ENCODE peak calls at places on chromosomes 16 and 17, in eight cellular contexts. X is K562, N is GM12878, D is HCT116, H is endothelial cell of umbilical vein, F is HepG2, A is SK-N-SH, C is H1. Q is an unnamed sample.

GRCh38 chr17:73091770-73092517 is 544 bp downstream of the SLC39A11 start:
- DNase-seq in X (peak; percentile 23), N (no peak), D (no peak), H (peak; percentile 28), F (peak; percentile 67), A (no peak), C (no peak), Q (peak; percentile 72)

GRCh38 chr17:40903129-40903847 is 18.2 kb upstream of the KRT20 start:
- DNase-seq in X (peak; percentile 32), N (no peak), D (peak; percentile 90), H (no peak), F (peak; percentile 82), A (no peak), C (no peak), Q (no peak)

GRCh38 chr16:65083181-65083845 is 38.5 kb downstream of the CDH11 start:
- DNase-seq in X (no peak), N (no peak), D (no peak), H (no peak), F (no peak), A (no peak), C (no peak), Q (no peak)

GRCh38 chr17:77470800-77471733 is 330.3 kb downstream of the SEC14L1 start:
- DNase-seq in X (peak; percentile 83), N (no peak), D (peak; percentile 28), H (no peak), F (peak; percentile 44), A (peak; percentile 89), C (no peak), Q (peak; percentile 75)

GRCh38 chr17:36602924-36603384 is 1.6 kb downstream of the MRM1 start:
- DNase-seq in X (peak; percentile 89), N (peak; percentile 54), D (peak; percentile 58), H (peak; percentile 69), F (peak; percentile 67), A (peak; percentile 88), C (peak; percentile 79), Q (peak; percentile 84)

GRCh38 chr16:59701987-59702386 is 967.9 kb upstream of the GOT2 start:
- DNase-seq in X (no peak), N (no peak), D (no peak), H (no peak), F (no peak), A (no peak), C (no peak), Q (no peak)

GRCh38 chr16:89860747-89861304 is 12.6 kb upstream of the TCF25 start:
- DNase-seq in X (peak; percentile 82), N (no peak), D (peak; percentile 51), H (peak; percentile 57), F (peak; percentile 52), A (peak; percentile 95), C (peak; percentile 97), Q (peak; percentile 88)

GRCh38 chr17:67004191-67004590 is 39.7 kb downstream of the CACNG4 start:
- DNase-seq in X (no peak), N (no peak), D (no peak), H (no peak), F (no peak), A (no peak), C (no peak), Q (no peak)

GRCh38 chr17:59330314-59330942 is 1.0 kb upstream of the YPEL2 start:
- DNase-seq in X (peak; percentile 16), N (no peak), D (no peak), H (peak; percentile 92), F (peak; percentile 88), A (no peak), C (no peak), Q (peak; percentile 40)

GRCh38 chr17:59327891-59328290 is 3.6 kb upstream of the YPEL2 start:
- DNase-seq in X (no peak), N (no peak), D (no peak), H (no peak), F (no peak), A (peak; percentile 4), C (no peak), Q (no peak)

GRCh38 chr17:59331129-59331928 is at the start of gene YPEL2:
- DNase-seq in X (peak; percentile 91), N (peak; percentile 41), D (peak; percentile 82), H (peak; percentile 96), F (peak; percentile 92), A (peak; percentile 100), C (peak; percentile 97), Q (peak; percentile 98)

GRCh38 chr17:59328534-59329095 is 2.8 kb upstream of the YPEL2 start:
- DNase-seq in X (no peak), N (no peak), D (no peak), H (no peak), F (no peak), A (no peak), C (no peak), Q (no peak)

DNA sequence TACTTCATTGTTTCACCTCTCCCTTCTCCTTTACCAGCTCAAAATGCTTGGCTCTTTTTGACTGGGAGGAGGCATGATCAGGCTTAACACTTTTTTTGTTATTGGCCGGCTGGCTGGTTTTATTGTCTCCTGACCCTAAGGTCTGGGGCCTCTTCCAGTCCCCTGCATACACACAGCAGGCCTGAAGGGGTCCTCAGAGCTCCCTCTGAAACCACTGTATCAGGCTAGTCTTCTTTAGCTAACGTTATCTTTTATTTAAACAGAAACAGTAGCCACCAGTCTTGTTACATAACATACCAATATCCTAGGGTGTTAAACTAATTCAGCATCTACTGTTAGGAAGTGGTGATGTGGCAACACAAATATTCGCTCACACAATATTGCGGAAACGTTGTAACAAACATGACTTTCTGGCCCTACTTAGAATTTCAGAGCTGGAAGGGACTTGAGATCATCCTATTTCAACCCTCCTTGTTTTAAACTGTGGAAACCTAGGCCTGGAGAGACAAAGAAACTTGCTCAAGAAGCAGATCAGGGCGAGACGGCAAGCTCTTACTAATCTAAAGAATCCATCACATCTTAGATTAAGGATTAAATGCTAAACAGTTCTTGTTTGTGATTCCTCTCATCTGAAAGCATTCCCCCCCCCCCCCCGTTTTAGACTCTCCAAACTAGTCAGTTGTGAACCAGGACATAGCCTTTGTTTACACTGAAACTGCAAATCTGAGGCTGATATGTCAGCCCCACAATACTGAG is 1.7 kb upstream of the YPEL2 start:
- DNase-seq in X (peak; percentile 77), N (peak; percentile 43), D (peak; percentile 62), H (peak; percentile 96), F (peak; percentile 85), A (peak; percentile 81), C (peak; percentile 54), Q (peak; percentile 87)
- TF ChIP-seq POLR2AphosphoS5 in X (no peak), N (no peak), D (no peak), H (peak; percentile 49), F (no peak), A (no peak), C (no peak), Q (no peak)

DNA sequence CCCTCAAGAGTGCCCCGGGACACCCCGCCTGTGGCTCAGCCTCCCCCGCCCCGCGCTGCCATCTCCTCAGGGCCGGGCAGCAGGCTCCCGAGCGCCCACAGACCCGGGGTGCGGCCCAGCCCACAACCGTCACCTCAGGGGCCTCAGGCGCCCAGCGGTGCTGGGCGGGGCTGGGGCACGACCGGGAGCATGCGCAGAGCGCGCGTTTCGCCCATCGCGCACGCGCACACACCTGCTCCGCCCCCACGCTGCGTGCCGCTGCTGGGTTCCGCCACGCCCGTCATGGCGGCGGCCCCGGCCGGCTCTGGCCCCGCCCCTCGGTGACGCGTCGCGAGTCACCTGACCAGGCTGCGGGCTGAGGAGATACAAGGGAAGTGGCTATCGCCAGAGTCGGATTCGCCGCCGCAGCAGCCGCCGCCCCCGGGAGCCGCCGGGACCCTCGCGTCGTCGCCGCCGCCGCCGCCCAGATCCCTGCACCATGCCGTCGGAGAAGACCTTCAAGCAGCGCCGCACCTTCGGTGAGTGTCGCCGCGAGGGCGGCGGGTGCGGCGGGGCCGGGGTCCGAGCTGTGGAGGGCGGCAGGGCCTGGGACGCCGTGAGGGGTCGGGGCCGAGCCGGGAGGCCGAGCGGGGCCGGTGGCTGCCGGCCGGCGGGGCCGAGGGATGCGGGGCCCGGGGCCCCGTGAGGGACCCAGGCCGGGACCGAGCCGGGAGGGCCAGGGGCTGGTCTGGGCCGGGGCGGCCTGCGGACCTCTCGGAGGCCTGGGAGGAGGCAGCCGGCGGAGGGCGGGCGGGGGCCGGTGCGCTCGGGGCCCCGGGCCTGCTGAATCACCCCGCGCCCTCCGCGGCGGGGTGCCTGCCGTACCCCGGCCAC is at the start of gene MAP1LC3B:
- DNase-seq in X (peak; percentile 97), N (peak; percentile 90), D (peak; percentile 92), H (peak; percentile 98), F (peak; percentile 94), A (peak; percentile 98), C (peak; percentile 99), Q (peak; percentile 95)
- H3K79me2 ChIP-seq in X (peaks cover 55% of the 10 kb centered on the region), N (peaks cover 3% of the 10 kb centered on the region), D (peaks cover 29% of the 10 kb centered on the region), H (peaks cover 42% of the 10 kb centered on the region), F (peaks cover 46% of the 10 kb centered on the region), A (peaks cover 46% of the 10 kb centered on the region), C (no peaks in the 10 kb centered on the region), Q (peaks cover 43% of the 10 kb centered on the region)

GRCh38 chr16:73794936-73795335 is 501.7 kb upstream of the PSMD7 start:
- DNase-seq in X (no peak), N (no peak), D (no peak), H (no peak), F (no peak), A (no peak), C (no peak), Q (no peak)
- TF ChIP-seq POLR2AphosphoS5 in X (no peak), N (no peak), D (no peak), H (no peak), F (no peak), A (no peak), C (no peak), Q (no peak)

GRCh38 chr17:17749921-17750320 is 68.7 kb downstream of the RAI1 start:
- DNase-seq in X (peak; percentile 58), N (peak; percentile 51), D (peak; percentile 42), H (peak; percentile 65), F (peak; percentile 36), A (peak; percentile 83), C (peak; percentile 81), Q (peak; percentile 96)

GRCh38 chr17:17748179-17748578 is 66.9 kb downstream of the RAI1 start:
- DNase-seq in X (no peak), N (no peak), D (no peak), H (no peak), F (no peak), A (no peak), C (no peak), Q (peak; percentile 49)

GRCh38 chr17:17750881-17751280 is 69.6 kb downstream of the RAI1 start:
- DNase-seq in X (no peak), N (peak; percentile 47), D (no peak), H (no peak), F (no peak), A (no peak), C (no peak), Q (no peak)

GRCh38 chr17:17748604-17749003 is 67.3 kb downstream of the RAI1 start:
- DNase-seq in X (no peak), N (no peak), D (no peak), H (no peak), F (no peak), A (no peak), C (no peak), Q (no peak)

DNA sequence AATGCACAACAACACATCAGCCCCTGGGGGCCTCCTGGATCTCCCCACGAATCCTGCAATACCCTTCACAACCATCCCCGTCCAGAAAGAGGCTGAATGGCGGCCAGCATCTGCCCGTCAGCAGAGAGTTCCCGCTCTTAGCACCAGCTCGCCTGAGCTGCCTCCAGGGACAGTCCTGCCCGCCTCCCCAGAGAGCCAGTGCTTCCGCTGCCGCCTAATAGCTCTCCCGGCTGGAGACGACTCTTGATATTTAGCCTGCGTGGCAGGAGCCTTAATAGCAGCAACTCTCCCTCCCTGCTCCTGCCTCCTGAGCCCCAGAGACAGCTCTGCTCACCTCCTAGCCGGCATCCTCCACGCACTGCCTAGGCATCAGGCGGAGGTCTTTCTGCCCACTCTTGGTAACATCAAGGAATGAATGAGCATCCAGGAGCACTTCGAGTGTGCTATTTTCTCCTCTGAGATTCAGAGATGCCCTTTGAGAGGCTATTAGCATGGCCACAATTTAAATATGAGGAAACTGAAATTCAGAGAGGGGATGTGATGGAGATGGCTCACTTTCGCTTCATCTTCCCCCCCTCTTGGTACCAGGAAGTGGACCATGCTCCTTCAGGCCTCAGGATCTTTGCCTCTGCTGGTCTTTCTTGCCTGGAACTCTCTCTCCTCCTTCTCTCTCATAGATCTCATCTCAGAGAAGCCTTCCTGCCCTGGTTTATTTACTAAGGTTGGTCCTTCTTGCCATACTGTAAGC is 67.9 kb downstream of the RAI1 start:
- DNase-seq in X (no peak), N (no peak), D (no peak), H (no peak), F (no peak), A (peak; percentile 81), C (peak; percentile 65), Q (peak; percentile 64)
- H3K79me2 ChIP-seq in X (peaks cover 38% of the 10 kb centered on the region), N (peaks cover 37% of the 10 kb centered on the region), D (peaks cover 53% of the 10 kb centered on the region), H (peaks cover 31% of the 10 kb centered on the region), F (peaks cover 19% of the 10 kb centered on the region), A (peaks cover 66% of the 10 kb centered on the region), C (no peaks in the 10 kb centered on the region), Q (no peaks in the 10 kb centered on the region)

Q was measured in GM23338.